ENCODE peak calls at places on chromosome 1, in nine cellular contexts. One of them, this sample, is unnamed.

GRCh38 chr1:7379445-7379971 is 391.6 kb upstream of the VAMP3 start:
- DNase-seq in CD4-positive, alpha-beta memory T cell: no peak
- DNase-seq in CD4-positive, CD25-positive, alpha-beta regulatory T cell: no peak
- DNase-seq in Calu3: no peak
- DNase-seq in ELR: peak
- DNase-seq in CD8-positive, alpha-beta memory T cell: no peak
- DNase-seq in stimulated activated CD8-positive, alpha-beta memory T cell treated with anti-CD3 and anti-CD28 coated beads, Interleukin-4, amount 100 ng/mL, for 4 hours: no peak
- DNase-seq in sciatic nerve: no peak
- DNase-seq in NCI-H774: no peak
- DNase-seq in this sample: no peak

GRCh38 chr1:19156676-19157075 is 53.4 kb downstream of the UBR4 start:
- DNase-seq in CD4-positive, alpha-beta memory T cell: no peak
- DNase-seq in CD4-positive, CD25-positive, alpha-beta regulatory T cell: no peak
- DNase-seq in Calu3: peak
- DNase-seq in ELR: peak
- DNase-seq in CD8-positive, alpha-beta memory T cell: no peak
- DNase-seq in stimulated activated CD8-positive, alpha-beta memory T cell treated with anti-CD3 and anti-CD28 coated beads, Interleukin-4, amount 100 ng/mL, for 4 hours: no peak
- DNase-seq in sciatic nerve: no peak
- DNase-seq in NCI-H774: no peak
- DNase-seq in this sample: no peak

GRCh38 chr1:15153842-15154479 is 414 bp downstream of the TMEM51 start:
- DNase-seq in CD4-positive, alpha-beta memory T cell: no peak
- DNase-seq in CD4-positive, CD25-positive, alpha-beta regulatory T cell: no peak
- DNase-seq in Calu3: peak
- DNase-seq in ELR: peak
- DNase-seq in CD8-positive, alpha-beta memory T cell: no peak
- DNase-seq in stimulated activated CD8-positive, alpha-beta memory T cell treated with anti-CD3 and anti-CD28 coated beads, Interleukin-4, amount 100 ng/mL, for 4 hours: no peak
- DNase-seq in sciatic nerve: peak
- DNase-seq in NCI-H774: no peak
- DNase-seq in this sample: peak

GRCh38 chr1:189986521-189986920 is 491.1 kb downstream of the BRINP3 start:
- DNase-seq in CD4-positive, alpha-beta memory T cell: no peak
- DNase-seq in CD4-positive, CD25-positive, alpha-beta regulatory T cell: no peak
- DNase-seq in Calu3: no peak
- DNase-seq in ELR: no peak
- DNase-seq in CD8-positive, alpha-beta memory T cell: no peak
- DNase-seq in stimulated activated CD8-positive, alpha-beta memory T cell treated with anti-CD3 and anti-CD28 coated beads, Interleukin-4, amount 100 ng/mL, for 4 hours: no peak
- DNase-seq in sciatic nerve: no peak
- DNase-seq in NCI-H774: no peak
- DNase-seq in this sample: no peak

GRCh38 chr1:18861082-18861481 is 1.6 kb upstream of the TAS1R2 start:
- DNase-seq in CD4-positive, alpha-beta memory T cell: no peak
- DNase-seq in CD4-positive, CD25-positive, alpha-beta regulatory T cell: no peak
- DNase-seq in Calu3: no peak
- DNase-seq in ELR: no peak
- DNase-seq in CD8-positive, alpha-beta memory T cell: no peak
- DNase-seq in stimulated activated CD8-positive, alpha-beta memory T cell treated with anti-CD3 and anti-CD28 coated beads, Interleukin-4, amount 100 ng/mL, for 4 hours: no peak
- DNase-seq in sciatic nerve: no peak
- DNase-seq in NCI-H774: no peak
- DNase-seq in this sample: no peak

GRCh38 chr1:220797044-220797443 is 10.3 kb downstream of the MTARC1 start:
- DNase-seq in CD4-positive, alpha-beta memory T cell: no peak
- DNase-seq in CD4-positive, CD25-positive, alpha-beta regulatory T cell: no peak
- DNase-seq in Calu3: no peak
- DNase-seq in ELR: no peak
- DNase-seq in CD8-positive, alpha-beta memory T cell: no peak
- DNase-seq in stimulated activated CD8-positive, alpha-beta memory T cell treated with anti-CD3 and anti-CD28 coated beads, Interleukin-4, amount 100 ng/mL, for 4 hours: no peak
- DNase-seq in sciatic nerve: no peak
- DNase-seq in NCI-H774: no peak
- DNase-seq in this sample: no peak

GRCh38 chr1:68143633-68144032 is 88.7 kb downstream of the WLS start:
- DNase-seq in CD4-positive, alpha-beta memory T cell: no peak
- DNase-seq in CD4-positive, CD25-positive, alpha-beta regulatory T cell: no peak
- DNase-seq in Calu3: no peak
- DNase-seq in ELR: no peak
- DNase-seq in CD8-positive, alpha-beta memory T cell: no peak
- DNase-seq in stimulated activated CD8-positive, alpha-beta memory T cell treated with anti-CD3 and anti-CD28 coated beads, Interleukin-4, amount 100 ng/mL, for 4 hours: no peak
- DNase-seq in sciatic nerve: no peak
- DNase-seq in NCI-H774: no peak
- DNase-seq in this sample: no peak

GRCh38 chr1:37120279-37120678 is 86.0 kb upstream of the GRIK3 start:
- DNase-seq in CD4-positive, alpha-beta memory T cell: no peak
- DNase-seq in CD4-positive, CD25-positive, alpha-beta regulatory T cell: no peak
- DNase-seq in Calu3: no peak
- DNase-seq in ELR: no peak
- DNase-seq in CD8-positive, alpha-beta memory T cell: no peak
- DNase-seq in stimulated activated CD8-positive, alpha-beta memory T cell treated with anti-CD3 and anti-CD28 coated beads, Interleukin-4, amount 100 ng/mL, for 4 hours: no peak
- DNase-seq in sciatic nerve: no peak
- DNase-seq in NCI-H774: no peak
- DNase-seq in this sample: no peak

GRCh38 chr1:2192031-2192995 is 2.3 kb downstream of the FAAP20 start:
- DNase-seq in CD4-positive, alpha-beta memory T cell: no peak
- DNase-seq in CD4-positive, CD25-positive, alpha-beta regulatory T cell: no peak
- DNase-seq in Calu3: no peak
- DNase-seq in ELR: no peak
- DNase-seq in CD8-positive, alpha-beta memory T cell: no peak
- DNase-seq in stimulated activated CD8-positive, alpha-beta memory T cell treated with anti-CD3 and anti-CD28 coated beads, Interleukin-4, amount 100 ng/mL, for 4 hours: no peak
- DNase-seq in sciatic nerve: no peak
- DNase-seq in NCI-H774: no peak
- DNase-seq in this sample: no peak

GRCh38 chr1:183739640-183740385 is 65.1 kb upstream of the RGL1 start:
- DNase-seq in CD4-positive, alpha-beta memory T cell: no peak
- DNase-seq in CD4-positive, CD25-positive, alpha-beta regulatory T cell: no peak
- DNase-seq in Calu3: no peak
- DNase-seq in ELR: peak
- DNase-seq in CD8-positive, alpha-beta memory T cell: no peak
- DNase-seq in stimulated activated CD8-positive, alpha-beta memory T cell treated with anti-CD3 and anti-CD28 coated beads, Interleukin-4, amount 100 ng/mL, for 4 hours: no peak
- DNase-seq in sciatic nerve: no peak
- DNase-seq in NCI-H774: no peak
- DNase-seq in this sample: no peak

GRCh38 chr1:234960722-234961467 is 167.7 kb downstream of the TOMM20 start:
- DNase-seq in CD4-positive, alpha-beta memory T cell: no peak
- DNase-seq in CD4-positive, CD25-positive, alpha-beta regulatory T cell: no peak
- DNase-seq in Calu3: peak
- DNase-seq in ELR: peak
- DNase-seq in CD8-positive, alpha-beta memory T cell: no peak
- DNase-seq in stimulated activated CD8-positive, alpha-beta memory T cell treated with anti-CD3 and anti-CD28 coated beads, Interleukin-4, amount 100 ng/mL, for 4 hours: no peak
- DNase-seq in sciatic nerve: peak
- DNase-seq in NCI-H774: peak
- DNase-seq in this sample: no peak

This sample was measured in SW 1271.